ENCODE peak calls at places on chromosomes 6 and 20, in five cellular contexts. One of them, this sample, is unnamed.

GRCh38 chr20:10987651-10988383 is 314.0 kb upstream of the JAG1 start:
- DNase-seq in kidney epithelial cell: no peak
- DNase-seq in K562: no peak
- DNase-seq in PC-9: no peak
- DNase-seq in uterus: no peak
- DNase-seq in this sample: no peak

GRCh38 chr6:120844084-120844483 is 490.2 kb downstream of the TBC1D32 start:
- DNase-seq in uterus: no peak
- DNase-seq in PC-9: no peak
- DNase-seq in kidney epithelial cell: no peak
- DNase-seq in K562: no peak
- DNase-seq in this sample: no peak

GRCh38 chr20:47561175-47561574 is 59.5 kb downstream of the NCOA3 start:
- DNase-seq in K562: no peak
- DNase-seq in PC-9: no peak
- DNase-seq in kidney epithelial cell: no peak
- DNase-seq in uterus: no peak
- DNase-seq in this sample: no peak

GRCh38 chr6:28488916-28489365 is 26.7 kb downstream of the GPX6 start:
- DNase-seq in kidney epithelial cell: no peak
- DNase-seq in K562: peak; percentile 34
- DNase-seq in PC-9: peak; percentile 46
- DNase-seq in uterus: peak; percentile 60
- DNase-seq in this sample: peak; percentile 56

GRCh38 chr6:44528716-44529115 is 141.2 kb downstream of the CDC5L start:
- DNase-seq in K562: no peak
- DNase-seq in uterus: no peak
- DNase-seq in kidney epithelial cell: no peak
- DNase-seq in PC-9: no peak
- DNase-seq in this sample: no peak

GRCh38 chr20:2822073-2822472 is 5.9 kb downstream of the TMEM239 start:
- DNase-seq in uterus: no peak
- DNase-seq in PC-9: no peak
- DNase-seq in kidney epithelial cell: no peak
- DNase-seq in K562: no peak
- DNase-seq in this sample: peak; percentile 69

GRCh38 chr20:33693741-33694645 is 7.8 kb upstream of the E2F1 start:
- DNase-seq in PC-9: no peak
- DNase-seq in uterus: peak; percentile 73
- DNase-seq in kidney epithelial cell: no peak
- DNase-seq in K562: no peak
- DNase-seq in this sample: no peak

GRCh38 chr20:42274977-42275376 is 656.8 kb upstream of the CHD6 start:
- DNase-seq in uterus: no peak
- DNase-seq in K562: no peak
- DNase-seq in PC-9: no peak
- DNase-seq in kidney epithelial cell: no peak
- DNase-seq in this sample: no peak

GRCh38 chr6:135936606-135937005 is 85.1 kb downstream of the PDE7B start:
- DNase-seq in PC-9: no peak
- DNase-seq in uterus: no peak
- DNase-seq in kidney epithelial cell: peak; percentile 66
- DNase-seq in K562: no peak
- DNase-seq in this sample: no peak

GRCh38 chr6:112683926-112684325 is 336.8 kb downstream of the RFPL4B start:
- DNase-seq in PC-9: no peak
- DNase-seq in K562: no peak
- DNase-seq in uterus: no peak
- DNase-seq in kidney epithelial cell: peak; percentile 71
- DNase-seq in this sample: no peak

GRCh38 chr6:149939909-149940672 is 1.7 kb upstream of the ULBP2 start:
- DNase-seq in uterus: no peak
- DNase-seq in PC-9: no peak
- DNase-seq in kidney epithelial cell: no peak
- DNase-seq in K562: no peak
- DNase-seq in this sample: no peak

GRCh38 chr6:56386717-56387116 is 139.3 kb upstream of the COL21A1 start:
- DNase-seq in kidney epithelial cell: no peak
- DNase-seq in PC-9: no peak
- DNase-seq in uterus: no peak
- DNase-seq in K562: no peak
- DNase-seq in this sample: no peak

GRCh38 chr6:76885861-76886301 is 577.4 kb downstream of the HTR1B start:
- DNase-seq in uterus: no peak
- DNase-seq in kidney epithelial cell: no peak
- DNase-seq in K562: no peak
- DNase-seq in PC-9: no peak
- DNase-seq in this sample: no peak

GRCh38 chr6:122165014-122165413 is 234.4 kb upstream of the HSF2 start:
- DNase-seq in PC-9: no peak
- DNase-seq in K562: no peak
- DNase-seq in uterus: no peak
- DNase-seq in kidney epithelial cell: no peak
- DNase-seq in this sample: no peak

GRCh38 chr20:41135187-41135887 is 2.0 kb upstream of the PLCG1 start:
- DNase-seq in uterus: no peak
- DNase-seq in kidney epithelial cell: no peak
- DNase-seq in PC-9: peak; percentile 59
- DNase-seq in K562: peak; percentile 69
- DNase-seq in this sample: peak; percentile 80

GRCh38 chr6:54073487-54073886 is 37.8 kb upstream of the MLIP start:
- DNase-seq in uterus: no peak
- DNase-seq in PC-9: no peak
- DNase-seq in kidney epithelial cell: no peak
- DNase-seq in K562: no peak
- DNase-seq in this sample: no peak

GRCh38 chr6:149935668-149936067 is 6.1 kb upstream of the ULBP2 start:
- DNase-seq in PC-9: no peak
- DNase-seq in K562: no peak
- DNase-seq in uterus: no peak
- DNase-seq in kidney epithelial cell: no peak
- DNase-seq in this sample: no peak

GRCh38 chr20:1803216-1804128 is 91.7 kb upstream of the SIRPA start:
- DNase-seq in kidney epithelial cell: no peak
- DNase-seq in K562: no peak
- DNase-seq in PC-9: no peak
- DNase-seq in uterus: no peak
- DNase-seq in this sample: peak; percentile 47

GRCh38 chr20:50491926-50492634 is 18.1 kb upstream of the PTPN1 start:
- DNase-seq in K562: no peak
- DNase-seq in PC-9: peak; percentile 58
- DNase-seq in kidney epithelial cell: no peak
- DNase-seq in uterus: no peak
- DNase-seq in this sample: no peak

DNA sequence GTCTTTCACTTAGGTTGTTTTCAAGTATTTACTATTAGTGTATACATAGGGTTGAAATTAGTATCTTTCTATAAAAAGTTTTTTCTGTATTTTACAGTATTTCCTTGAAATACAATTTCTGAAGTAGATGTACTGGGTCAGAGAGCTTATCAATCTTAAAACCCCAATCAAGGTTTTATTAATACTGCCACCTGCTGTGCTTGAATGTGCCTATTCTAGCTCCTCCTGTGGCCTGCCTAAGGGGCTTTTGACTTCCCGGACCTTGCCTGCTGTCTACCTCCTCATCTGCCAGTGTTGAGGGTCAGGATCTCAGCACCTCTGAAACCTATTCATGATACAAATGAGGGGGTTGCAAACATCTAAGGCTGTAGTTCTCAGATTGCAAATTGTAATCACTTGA is 9.2 kb downstream of the PACRG start:
- DNase-seq in K562: no peak
- DNase-seq in uterus: no peak
- DNase-seq in PC-9: no peak
- DNase-seq in kidney epithelial cell: no peak
- DNase-seq in this sample: no peak
- TF ChIP-seq CTCF in K562: no peak
- TF ChIP-seq CTCF in uterus: no peak
- TF ChIP-seq CTCF in PC-9: no peak
- TF ChIP-seq CTCF in kidney epithelial cell: peak; percentile 8
- TF ChIP-seq CTCF in this sample: no peak

DNA sequence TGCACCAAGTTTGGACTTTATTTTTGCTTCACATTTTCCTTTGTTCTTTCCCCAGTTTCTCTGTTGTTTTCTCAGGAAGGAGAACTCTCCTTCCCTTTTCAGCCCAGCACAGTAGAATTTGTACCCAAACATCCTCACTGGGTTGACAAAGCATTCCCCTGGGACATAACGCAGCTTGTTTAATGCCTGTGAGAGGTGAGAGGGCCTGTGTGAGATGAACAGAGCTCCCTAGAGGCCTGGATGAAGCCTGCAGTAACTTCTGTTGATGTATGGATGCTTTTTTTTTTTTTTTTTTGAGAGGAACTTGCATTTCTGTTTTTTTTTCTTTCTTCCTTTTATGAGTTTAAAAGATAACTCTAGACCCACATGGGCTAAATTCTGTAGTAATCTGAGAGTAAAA is 104.9 kb upstream of the SLC22A23 start:
- DNase-seq in kidney epithelial cell: no peak
- DNase-seq in PC-9: no peak
- DNase-seq in K562: no peak
- DNase-seq in uterus: no peak
- DNase-seq in this sample: no peak
- TF ChIP-seq CTCF in kidney epithelial cell: no peak
- TF ChIP-seq CTCF in PC-9: no peak
- TF ChIP-seq CTCF in K562: no peak
- TF ChIP-seq CTCF in uterus: no peak
- TF ChIP-seq CTCF in this sample: no peak

DNA sequence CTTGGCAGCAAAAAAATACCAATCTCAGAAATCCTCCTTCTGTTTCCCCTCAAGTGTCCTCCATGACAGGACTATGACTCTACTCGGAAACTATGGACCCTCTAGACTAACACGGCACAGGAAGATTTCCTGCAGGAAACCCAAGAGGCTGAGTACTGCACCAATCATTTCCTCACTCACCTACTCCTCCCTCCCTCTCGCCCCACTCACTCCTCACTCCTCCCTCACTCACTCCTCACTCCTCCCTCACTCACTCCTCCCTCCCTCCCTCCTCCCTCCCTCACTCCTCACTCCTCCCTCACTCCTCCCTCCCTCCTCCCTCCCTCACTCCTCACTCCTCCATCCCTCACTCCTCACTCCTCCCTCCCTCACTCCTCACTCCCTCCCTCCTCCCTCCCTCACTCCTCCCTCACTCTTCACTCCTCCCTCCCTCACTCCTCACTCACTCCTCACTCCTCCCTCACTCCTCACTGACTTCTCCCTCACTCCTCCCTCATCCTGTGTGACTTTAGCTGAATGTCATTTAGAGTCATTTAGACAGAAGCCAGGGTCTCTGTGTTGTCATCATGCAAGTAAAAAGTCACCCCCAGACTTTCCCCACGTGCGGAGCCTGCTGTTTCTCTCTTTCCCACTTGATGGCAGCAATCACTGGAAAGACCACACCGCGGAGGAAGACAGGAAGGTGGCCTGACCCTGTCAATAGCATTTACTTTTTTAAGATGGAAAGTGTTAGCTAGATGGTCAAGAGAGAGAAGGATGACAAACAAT is 226.8 kb upstream of the PDE10A start:
- DNase-seq in K562: no peak
- DNase-seq in kidney epithelial cell: no peak
- DNase-seq in uterus: no peak
- DNase-seq in PC-9: no peak
- DNase-seq in this sample: peak; percentile 44
- TF ChIP-seq CTCF in K562: peak; percentile 47
- TF ChIP-seq CTCF in kidney epithelial cell: peak; percentile 74
- TF ChIP-seq CTCF in uterus: peak; percentile 49
- TF ChIP-seq CTCF in PC-9: peak; percentile 41
- TF ChIP-seq CTCF in this sample: peak; percentile 31

DNA sequence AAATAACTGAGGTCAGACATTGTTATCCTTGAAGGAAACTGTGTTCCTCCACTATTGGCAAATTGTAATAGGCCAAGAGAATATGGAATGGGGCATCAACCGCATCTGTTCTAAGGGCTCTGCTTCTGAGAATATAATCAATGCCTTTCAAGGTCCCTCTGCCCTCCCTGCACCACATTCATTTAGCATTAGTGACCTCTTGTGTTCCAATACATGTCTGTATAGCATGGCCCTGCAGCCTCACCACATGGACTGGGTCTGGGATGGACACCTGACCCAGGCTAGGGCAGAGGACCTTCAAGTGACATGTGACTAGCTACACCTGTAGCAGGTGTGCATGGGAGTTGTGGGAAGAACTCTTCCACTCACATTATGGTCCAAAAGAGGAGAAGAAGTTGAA is 14.2 kb downstream of the BTN3A1 start:
- DNase-seq in kidney epithelial cell: no peak
- DNase-seq in PC-9: no peak
- DNase-seq in K562: no peak
- DNase-seq in uterus: no peak
- DNase-seq in this sample: no peak
- TF ChIP-seq CTCF in kidney epithelial cell: no peak
- TF ChIP-seq CTCF in PC-9: no peak
- TF ChIP-seq CTCF in K562: no peak
- TF ChIP-seq CTCF in uterus: no peak
- TF ChIP-seq CTCF in this sample: no peak

DNA sequence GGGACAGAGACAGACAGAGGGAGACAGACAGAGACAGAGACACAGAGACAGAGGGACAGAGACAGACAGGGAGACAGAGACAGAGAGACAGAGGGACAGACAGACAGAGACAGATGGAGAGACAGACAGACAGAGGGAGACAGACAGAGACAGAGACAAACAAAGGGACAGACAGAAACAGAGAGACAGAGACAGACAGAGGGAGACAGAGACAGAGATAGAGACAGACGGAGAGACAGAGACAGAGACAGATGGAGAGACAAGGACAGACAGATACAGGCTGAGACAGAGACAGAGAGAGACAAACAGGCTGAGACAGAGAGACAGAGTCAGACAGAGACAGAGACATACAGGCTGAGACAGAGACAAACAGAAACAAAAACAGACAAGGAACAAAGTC is 39.4 kb upstream of the PHACTR3 start:
- DNase-seq in K562: no peak
- DNase-seq in kidney epithelial cell: no peak
- DNase-seq in PC-9: no peak
- DNase-seq in uterus: no peak
- DNase-seq in this sample: no peak
- TF ChIP-seq CTCF in K562: no peak
- TF ChIP-seq CTCF in kidney epithelial cell: no peak
- TF ChIP-seq CTCF in PC-9: no peak
- TF ChIP-seq CTCF in uterus: no peak
- TF ChIP-seq CTCF in this sample: no peak

This sample was measured in activated CD8-positive, alpha-beta T cell treated with anti-CD3 and anti-CD28 coated beads for 36 hours.